ENCODE peak calls at places on chromosomes 5 and 9, in five cellular contexts. H is BE2C; K is mesothelial cell of epicardium; Y is stimulated activated CD8-positive, alpha-beta memory T cell treated with anti-CD3 and anti-CD28 coated beads, Interleukin-4, amount 100 ng/mL, for 4 hours; O is fibroblast of lung. R is an unnamed sample.
A peak's percentile ranks its signal among the peaks of the same experiment; 100 is the strongest.

GRCh38 chr9:127311239-127311741 is 46.7 kb downstream of the GARNL3 start:
- DNase-seq in H (no peak), K (no peak), Y (no peak), O (peak; percentile 71), R (no peak)

GRCh38 chr9:89312154-89312616 is 1.2 kb downstream of the CKS2 start:
- DNase-seq in H (no peak), K (no peak), Y (no peak), O (peak; percentile 40), R (no peak)

GRCh38 chr9:121641228-121641611 is 10.2 kb upstream of the DAB2IP start:
- DNase-seq in H (no peak), K (no peak), Y (no peak), O (no peak), R (no peak)

GRCh38 chr5:143682788-143683419 is 129.1 kb upstream of the HMHB1 start:
- DNase-seq in H (no peak), K (no peak), Y (no peak), O (no peak), R (no peak)

GRCh38 chr5:120955795-120956194 is 491.7 kb downstream of the PRR16 start:
- DNase-seq in H (no peak), K (no peak), Y (no peak), O (no peak), R (no peak)

GRCh38 chr9:85262333-85262732 is 479.4 kb downstream of the AGTPBP1 start:
- DNase-seq in H (no peak), K (no peak), Y (no peak), O (no peak), R (no peak)

GRCh38 chr5:33491941-33492340 is 51.2 kb downstream of the TARS1 start:
- DNase-seq in H (no peak), K (no peak), Y (no peak), O (peak; percentile 6), R (no peak)

GRCh38 chr9:126694206-126695081 is 80.7 kb downstream of the LMX1B start:
- DNase-seq in H (no peak), K (no peak), Y (no peak), O (no peak), R (no peak)

GRCh38 chr5:63263409-63263808 is 684.8 kb downstream of the LRRC70 start:
- DNase-seq in H (no peak), K (no peak), Y (no peak), O (peak; percentile 76), R (no peak)

GRCh38 chr5:179731791-179732411 is 721 bp upstream of the MAML1 start:
- DNase-seq in H (peak; percentile 8), K (no peak), Y (peak; percentile 0), O (peak; percentile 91), R (no peak)

GRCh38 chr5:37889612-37890317 is 49.9 kb upstream of the GDNF start:
- DNase-seq in H (peak; percentile 14), K (no peak), Y (no peak), O (peak; percentile 7), R (no peak)

GRCh38 chr9:81564632-81565031 is 124.7 kb downstream of the TLE1 start:
- DNase-seq in H (no peak), K (no peak), Y (no peak), O (no peak), R (no peak)

GRCh38 chr5:6760003-6760402 is 46.8 kb downstream of the TENT4A start:
- DNase-seq in H (no peak), K (no peak), Y (no peak), O (no peak), R (no peak)

GRCh38 chr9:86321373-86321772 is 32.8 kb downstream of the TUT7 start:
- DNase-seq in H (no peak), K (no peak), Y (no peak), O (peak; percentile 85), R (no peak)

GRCh38 chr5:322281-322941 is 897 bp downstream of the AHRR start:
- DNase-seq in H (no peak), K (no peak), Y (no peak), O (peak; percentile 23), R (no peak)

GRCh38 chr5:154523104-154523503 is 45.1 kb upstream of the HAND1 start:
- DNase-seq in H (peak; percentile 78), K (no peak), Y (no peak), O (no peak), R (no peak)

GRCh38 chr5:65213921-65214525 is 267.7 kb downstream of the ADAMTS6 start:
- DNase-seq in H (peak; percentile 32), K (no peak), Y (no peak), O (peak; percentile 46), R (peak; percentile 4)

GRCh38 chr9:25677301-25678146 is 720 bp downstream of the TUSC1 start:
- DNase-seq in H (peak; percentile 88), K (no peak), Y (no peak), O (peak; percentile 80), R (peak; percentile 80)

GRCh38 chr5:158590936-158591863 is 508.5 kb downstream of the EBF1 start:
- DNase-seq in H (peak; percentile 73), K (peak; percentile 50), Y (no peak), O (peak; percentile 24), R (no peak)

GRCh38 chr5:60842859-60843692 is 993 bp downstream of the ELOVL7 start:
- DNase-seq in H (no peak), K (peak; percentile 45), Y (no peak), O (peak; percentile 5), R (no peak)

GRCh38 chr5:157464518-157465171 is 4.6 kb downstream of the NIPAL4 start:
- DNase-seq in H (no peak), K (no peak), Y (peak; percentile 15), O (peak; percentile 89), R (no peak)

GRCh38 chr5:161744276-161744675 is 58.8 kb downstream of the GABRA6 start:
- DNase-seq in H (no peak), K (no peak), Y (no peak), O (no peak), R (no peak)

GRCh38 chr5:181170996-181171395 is 23.6 kb downstream of the OR2V2 start:
- DNase-seq in H (no peak), K (no peak), Y (no peak), O (no peak), R (no peak)

GRCh38 chr5:61563401-61563800 is 231.3 kb downstream of the ZSWIM6 start:
- DNase-seq in H (no peak), K (no peak), Y (no peak), O (no peak), R (no peak)

GRCh38 chr5:168346417-168346816 is 55.0 kb downstream of the WWC1 start:
- DNase-seq in H (no peak), K (no peak), Y (no peak), O (no peak), R (no peak)

GRCh38 chr9:130010151-130010988 is 32.6 kb downstream of the FNBP1 start:
- DNase-seq in H (no peak), K (no peak), Y (no peak), O (no peak), R (no peak)

GRCh38 chr5:177018341-177018740 is 4.2 kb upstream of the ZNF346 start:
- DNase-seq in H (no peak), K (no peak), Y (no peak), O (no peak), R (no peak)

GRCh38 chr5:1899201-1899600 is 16.5 kb upstream of the IRX4 start:
- DNase-seq in H (peak; percentile 2), K (no peak), Y (no peak), O (no peak), R (no peak)

GRCh38 chr9:70422371-70423043 is 8.1 kb upstream of the KLF9 start:
- DNase-seq in H (no peak), K (no peak), Y (no peak), O (no peak), R (no peak)

GRCh38 chr5:111697215-111697614 is 59.8 kb downstream of the NREP start:
- DNase-seq in H (no peak), K (peak; percentile 49), Y (no peak), O (peak; percentile 53), R (no peak)

GRCh38 chr9:89425921-89426388 is 72.0 kb downstream of the SEMA4D start:
- DNase-seq in H (no peak), K (no peak), Y (no peak), O (no peak), R (no peak)